ENCODE peak calls at places on chromosome 14, in seven cellular contexts. One of them, this sample, is unnamed.

GRCh38 chr14:104143071-104143470 is 4.7 kb downstream of the KIF26A start:
- DNase-seq in A549: no peak
- DNase-seq in dorsolateral prefrontal cortex: no peak
- DNase-seq in GM23338: no peak
- DNase-seq in upper lobe of right lung: peak; percentile 50
- DNase-seq in fibroblast of the aortic adventitia: no peak
- DNase-seq in GM12865: no peak
- DNase-seq in this sample: no peak

GRCh38 chr14:85527006-85527405 is 2.9 kb upstream of the FLRT2 start:
- DNase-seq in upper lobe of right lung: no peak
- DNase-seq in fibroblast of the aortic adventitia: peak; percentile 70
- DNase-seq in A549: no peak
- DNase-seq in GM23338: no peak
- DNase-seq in GM12865: no peak
- DNase-seq in dorsolateral prefrontal cortex: no peak
- DNase-seq in this sample: no peak

GRCh38 chr14:55938249-55938791 is 179.9 kb upstream of the PELI2 start:
- DNase-seq in dorsolateral prefrontal cortex: peak; percentile 82
- DNase-seq in upper lobe of right lung: no peak
- DNase-seq in GM23338: no peak
- DNase-seq in fibroblast of the aortic adventitia: no peak
- DNase-seq in GM12865: no peak
- DNase-seq in A549: no peak
- DNase-seq in this sample: peak; percentile 2

GRCh38 chr14:72128629-72129028 is 196.4 kb downstream of the RGS6 start:
- DNase-seq in fibroblast of the aortic adventitia: no peak
- DNase-seq in GM12865: no peak
- DNase-seq in GM23338: no peak
- DNase-seq in A549: no peak
- DNase-seq in dorsolateral prefrontal cortex: no peak
- DNase-seq in upper lobe of right lung: no peak
- DNase-seq in this sample: no peak

GRCh38 chr14:105866841-105867321 is 340.5 kb downstream of the TMEM121 start:
- DNase-seq in GM12865: no peak
- DNase-seq in upper lobe of right lung: no peak
- DNase-seq in fibroblast of the aortic adventitia: no peak
- DNase-seq in GM23338: no peak
- DNase-seq in A549: no peak
- DNase-seq in dorsolateral prefrontal cortex: no peak
- DNase-seq in this sample: no peak

GRCh38 chr14:57273236-57273635 is 4.5 kb downstream of the AP5M1 start:
- DNase-seq in GM12865: no peak
- DNase-seq in A549: no peak
- DNase-seq in dorsolateral prefrontal cortex: no peak
- DNase-seq in upper lobe of right lung: no peak
- DNase-seq in GM23338: no peak
- DNase-seq in fibroblast of the aortic adventitia: no peak
- DNase-seq in this sample: no peak

GRCh38 chr14:59297070-59297766 is 108.8 kb downstream of the DAAM1 start:
- DNase-seq in GM12865: no peak
- DNase-seq in upper lobe of right lung: no peak
- DNase-seq in dorsolateral prefrontal cortex: no peak
- DNase-seq in A549: no peak
- DNase-seq in fibroblast of the aortic adventitia: no peak
- DNase-seq in GM23338: no peak
- DNase-seq in this sample: no peak

GRCh38 chr14:68318788-68319187 is 474.1 kb downstream of the ZFP36L1 start:
- DNase-seq in GM23338: no peak
- DNase-seq in A549: no peak
- DNase-seq in fibroblast of the aortic adventitia: no peak
- DNase-seq in dorsolateral prefrontal cortex: no peak
- DNase-seq in GM12865: no peak
- DNase-seq in upper lobe of right lung: no peak
- DNase-seq in this sample: no peak

GRCh38 chr14:29282169-29282568 is 515.6 kb downstream of the FOXG1 start:
- DNase-seq in upper lobe of right lung: no peak
- DNase-seq in fibroblast of the aortic adventitia: peak; percentile 48
- DNase-seq in GM23338: no peak
- DNase-seq in A549: no peak
- DNase-seq in GM12865: no peak
- DNase-seq in dorsolateral prefrontal cortex: no peak
- DNase-seq in this sample: peak; percentile 6

GRCh38 chr14:106268013-106268727 is 741.8 kb downstream of the TMEM121 start:
- DNase-seq in GM23338: no peak
- DNase-seq in fibroblast of the aortic adventitia: no peak
- DNase-seq in A549: no peak
- DNase-seq in GM12865: peak; percentile 47
- DNase-seq in upper lobe of right lung: no peak
- DNase-seq in dorsolateral prefrontal cortex: no peak
- DNase-seq in this sample: no peak

GRCh38 chr14:55720796-55721195 is 140.8 kb downstream of the KTN1 start:
- DNase-seq in A549: no peak
- DNase-seq in upper lobe of right lung: no peak
- DNase-seq in GM23338: no peak
- DNase-seq in GM12865: no peak
- DNase-seq in dorsolateral prefrontal cortex: no peak
- DNase-seq in fibroblast of the aortic adventitia: no peak
- DNase-seq in this sample: no peak

GRCh38 chr14:90664911-90665695 is 151.1 kb downstream of the TTC7B start:
- DNase-seq in fibroblast of the aortic adventitia: no peak
- DNase-seq in dorsolateral prefrontal cortex: no peak
- DNase-seq in A549: no peak
- DNase-seq in GM12865: no peak
- DNase-seq in GM23338: no peak
- DNase-seq in upper lobe of right lung: no peak
- DNase-seq in this sample: no peak

GRCh38 chr14:76330411-76331327 is 45.3 kb upstream of the ESRRB start:
- DNase-seq in upper lobe of right lung: peak; percentile 43
- DNase-seq in dorsolateral prefrontal cortex: no peak
- DNase-seq in GM12865: no peak
- DNase-seq in A549: no peak
- DNase-seq in GM23338: peak; percentile 55
- DNase-seq in fibroblast of the aortic adventitia: no peak
- DNase-seq in this sample: no peak

GRCh38 chr14:22994762-22995275 is 12.5 kb upstream of the AJUBA start:
- DNase-seq in dorsolateral prefrontal cortex: no peak
- DNase-seq in GM23338: peak; percentile 62
- DNase-seq in fibroblast of the aortic adventitia: peak; percentile 52
- DNase-seq in A549: peak; percentile 41
- DNase-seq in GM12865: peak; percentile 55
- DNase-seq in upper lobe of right lung: peak; percentile 72
- DNase-seq in this sample: no peak

GRCh38 chr14:50974118-50974517 is 29.8 kb upstream of the PYGL start:
- DNase-seq in GM23338: no peak
- DNase-seq in fibroblast of the aortic adventitia: no peak
- DNase-seq in A549: no peak
- DNase-seq in dorsolateral prefrontal cortex: peak; percentile 80
- DNase-seq in GM12865: no peak
- DNase-seq in upper lobe of right lung: no peak
- DNase-seq in this sample: no peak

GRCh38 chr14:56659964-56660551 is 80.5 kb downstream of the TMEM260 start:
- DNase-seq in GM12865: peak; percentile 39
- DNase-seq in GM23338: peak; percentile 73
- DNase-seq in fibroblast of the aortic adventitia: peak; percentile 43
- DNase-seq in upper lobe of right lung: no peak
- DNase-seq in A549: peak; percentile 54
- DNase-seq in dorsolateral prefrontal cortex: no peak
- DNase-seq in this sample: peak; percentile 1

GRCh38 chr14:70601162-70601561 is 707 bp upstream of the MED6 start:
- DNase-seq in GM12865: no peak
- DNase-seq in dorsolateral prefrontal cortex: no peak
- DNase-seq in GM23338: peak; percentile 16
- DNase-seq in fibroblast of the aortic adventitia: peak; percentile 26
- DNase-seq in A549: no peak
- DNase-seq in upper lobe of right lung: no peak
- DNase-seq in this sample: no peak
- H3K4me3 ChIP-seq in GM12865: peak overlapping the region; percentile 68
- H3K4me3 ChIP-seq in dorsolateral prefrontal cortex: peak overlapping the region; percentile 93
- H3K4me3 ChIP-seq in GM23338: peak overlapping the region; percentile 60
- H3K4me3 ChIP-seq in fibroblast of the aortic adventitia: peak overlapping the region; percentile 66
- H3K4me3 ChIP-seq in A549: peak overlapping the region; percentile 99
- H3K4me3 ChIP-seq in upper lobe of right lung: peak overlapping the region; percentile 81
- H3K4me3 ChIP-seq in this sample: peak overlapping the region; percentile 60

DNA sequence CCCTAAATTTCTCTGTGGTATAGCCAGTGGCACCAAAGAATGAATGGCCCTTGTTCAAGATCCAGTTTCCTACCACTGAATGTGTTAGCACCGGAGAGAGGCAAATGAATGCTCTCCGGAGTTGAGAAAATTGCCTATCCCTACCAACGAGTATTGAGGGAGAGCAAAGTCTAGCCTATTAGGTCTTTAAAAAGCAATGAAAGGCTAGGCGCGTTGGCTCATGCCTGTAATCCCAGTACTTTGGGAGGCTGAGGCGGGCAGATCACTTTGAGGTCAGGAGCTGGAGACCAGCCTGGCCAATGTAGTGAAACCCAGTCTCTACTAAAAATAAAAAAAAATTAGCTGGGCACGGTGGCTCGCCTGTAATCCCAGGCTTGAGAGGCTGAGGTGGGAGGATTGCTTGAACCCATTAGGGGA is 898 bp upstream of the RAB15 start:
- DNase-seq in GM12865: no peak
- DNase-seq in GM23338: no peak
- DNase-seq in upper lobe of right lung: no peak
- DNase-seq in fibroblast of the aortic adventitia: no peak
- DNase-seq in dorsolateral prefrontal cortex: no peak
- DNase-seq in A549: no peak
- DNase-seq in this sample: no peak
- H3K4me3 ChIP-seq in GM12865: no peak overlapping the region
- H3K4me3 ChIP-seq in GM23338: peak overlapping the region; percentile 78
- H3K4me3 ChIP-seq in upper lobe of right lung: no peak overlapping the region
- H3K4me3 ChIP-seq in fibroblast of the aortic adventitia: no peak overlapping the region
- H3K4me3 ChIP-seq in dorsolateral prefrontal cortex: peak overlapping the region; percentile 75
- H3K4me3 ChIP-seq in A549: peak overlapping the region; percentile 61
- H3K4me3 ChIP-seq in this sample: no peak overlapping the region

DNA sequence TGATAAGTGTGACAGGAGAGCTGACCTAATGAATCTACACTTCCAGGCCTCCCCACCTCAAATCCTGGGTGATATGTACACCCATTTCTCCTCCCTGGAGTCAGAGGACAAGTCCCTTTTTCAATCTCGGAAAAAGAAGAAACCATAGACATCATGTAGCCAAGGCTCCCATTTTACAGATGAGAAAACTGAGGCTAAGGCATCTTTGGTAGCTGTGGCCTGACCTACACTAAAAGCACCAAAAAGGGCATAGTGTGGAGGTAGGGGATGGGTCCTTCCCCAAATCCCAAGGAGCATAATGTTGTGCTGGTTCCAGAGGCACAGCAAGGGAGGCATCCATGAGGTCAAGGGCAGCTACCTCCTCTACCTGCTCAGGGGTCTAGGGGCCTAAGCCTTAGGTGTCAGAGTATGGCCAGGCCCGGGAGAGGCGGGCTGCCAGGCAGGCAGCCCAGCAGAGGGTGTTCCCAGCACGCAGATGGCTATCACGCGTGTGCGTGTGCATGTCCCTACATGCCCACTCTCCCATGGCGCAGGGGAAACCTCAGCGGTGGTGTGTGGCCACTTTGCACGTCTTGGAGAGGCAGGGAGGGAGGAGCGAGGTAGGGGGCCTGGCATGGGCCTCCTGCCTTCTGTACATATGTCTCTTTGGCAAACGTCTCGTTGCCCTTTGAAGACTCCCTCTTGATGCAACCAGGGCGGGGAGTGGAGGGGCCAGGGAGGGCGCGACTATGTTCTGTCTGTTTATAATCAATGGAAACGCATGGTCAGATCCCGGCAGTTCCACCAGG is 2.5 kb downstream of the PGF start:
- DNase-seq in fibroblast of the aortic adventitia: no peak
- DNase-seq in A549: no peak
- DNase-seq in GM23338: no peak
- DNase-seq in upper lobe of right lung: no peak
- DNase-seq in GM12865: no peak
- DNase-seq in dorsolateral prefrontal cortex: no peak
- DNase-seq in this sample: no peak
- H3K4me3 ChIP-seq in fibroblast of the aortic adventitia: no peak overlapping the region
- H3K4me3 ChIP-seq in A549: no peak overlapping the region
- H3K4me3 ChIP-seq in GM23338: no peak overlapping the region
- H3K4me3 ChIP-seq in upper lobe of right lung: no peak overlapping the region
- H3K4me3 ChIP-seq in GM12865: no peak overlapping the region
- H3K4me3 ChIP-seq in dorsolateral prefrontal cortex: no peak overlapping the region
- H3K4me3 ChIP-seq in this sample: no peak overlapping the region

GRCh38 chr14:99737451-99737951 is 53.4 kb downstream of the CYP46A1 start:
- DNase-seq in GM12865: no peak
- DNase-seq in GM23338: no peak
- DNase-seq in fibroblast of the aortic adventitia: peak; percentile 49
- DNase-seq in dorsolateral prefrontal cortex: no peak
- DNase-seq in upper lobe of right lung: peak; percentile 85
- DNase-seq in A549: peak; percentile 86
- DNase-seq in this sample: no peak
- H3K4me3 ChIP-seq in GM12865: no peak overlapping the region
- H3K4me3 ChIP-seq in GM23338: no peak overlapping the region
- H3K4me3 ChIP-seq in fibroblast of the aortic adventitia: peak overlapping the region; percentile 64
- H3K4me3 ChIP-seq in dorsolateral prefrontal cortex: peak overlapping the region; percentile 54
- H3K4me3 ChIP-seq in upper lobe of right lung: peak overlapping the region; percentile 58
- H3K4me3 ChIP-seq in A549: peak overlapping the region; percentile 45
- H3K4me3 ChIP-seq in this sample: peak overlapping the region; percentile 51

DNA sequence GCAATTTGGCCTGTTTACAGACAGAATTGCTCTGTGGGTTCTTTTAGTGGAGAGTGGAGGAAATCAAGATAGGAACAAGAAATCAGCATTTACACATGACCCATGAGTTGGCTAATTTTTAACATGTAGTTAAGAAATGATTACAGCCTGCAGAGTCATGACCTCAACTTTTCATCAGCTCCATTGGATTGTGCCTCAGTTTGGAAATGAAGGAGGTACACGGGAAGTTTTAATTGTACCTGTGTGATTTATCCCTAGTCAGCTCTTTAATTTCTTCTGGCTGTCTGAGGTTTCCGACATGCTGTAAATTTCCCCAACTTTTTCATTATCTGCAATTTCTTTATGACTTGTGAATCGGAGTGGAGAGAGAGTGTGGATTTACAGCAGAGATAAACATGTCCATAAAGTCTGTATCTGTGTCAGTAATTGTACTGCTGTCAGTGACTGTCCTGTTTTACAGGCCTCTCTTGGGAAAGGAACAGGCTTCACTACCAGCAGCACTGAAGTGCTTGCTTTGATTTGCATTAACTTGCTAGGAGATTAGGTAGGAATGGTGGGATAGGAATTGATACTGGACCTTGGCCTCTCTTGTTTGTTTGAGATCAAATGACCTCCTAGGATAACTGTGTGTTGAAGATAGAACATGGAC is 49.2 kb downstream of the LIN52 start:
- DNase-seq in fibroblast of the aortic adventitia: no peak
- DNase-seq in dorsolateral prefrontal cortex: no peak
- DNase-seq in GM23338: peak; percentile 7
- DNase-seq in GM12865: no peak
- DNase-seq in upper lobe of right lung: no peak
- DNase-seq in A549: no peak
- DNase-seq in this sample: no peak
- H3K4me3 ChIP-seq in fibroblast of the aortic adventitia: no peak overlapping the region
- H3K4me3 ChIP-seq in dorsolateral prefrontal cortex: no peak overlapping the region
- H3K4me3 ChIP-seq in GM23338: no peak overlapping the region
- H3K4me3 ChIP-seq in GM12865: no peak overlapping the region
- H3K4me3 ChIP-seq in upper lobe of right lung: no peak overlapping the region
- H3K4me3 ChIP-seq in A549: no peak overlapping the region
- H3K4me3 ChIP-seq in this sample: no peak overlapping the region

This sample was measured in AG04450.